ENCODE peak calls at places on chromosomes 11 and 22, in eight cellular contexts. One of them, this sample, is unnamed.

GRCh38 chr11:18715476-18715875 is 10.5 kb downstream of the IGSF22 start:
- DNase-seq in NCI-H2081: no peak
- DNase-seq in NCI-H1417: no peak
- DNase-seq in IMR-90: no peak
- DNase-seq in AG08396: no peak
- DNase-seq in amniotic epithelial cell: no peak
- DNase-seq in HT-29: no peak
- DNase-seq in trophoblast cell: no peak
- DNase-seq in this sample: no peak

GRCh38 chr22:17064498-17065100 is 20.2 kb upstream of the IL17RA start:
- DNase-seq in NCI-H2081: no peak
- DNase-seq in NCI-H1417: no peak
- DNase-seq in IMR-90: no peak
- DNase-seq in AG08396: no peak
- DNase-seq in amniotic epithelial cell: no peak
- DNase-seq in HT-29: no peak
- DNase-seq in trophoblast cell: no peak
- DNase-seq in this sample: no peak

GRCh38 chr22:35072939-35073338 is 7.0 kb downstream of the ISX start:
- DNase-seq in NCI-H2081: no peak
- DNase-seq in NCI-H1417: peak
- DNase-seq in IMR-90: peak
- DNase-seq in AG08396: no peak
- DNase-seq in amniotic epithelial cell: no peak
- DNase-seq in HT-29: no peak
- DNase-seq in trophoblast cell: peak
- DNase-seq in this sample: peak

GRCh38 chr11:44199816-44200215 is 104.3 kb downstream of the EXT2 start:
- DNase-seq in NCI-H2081: no peak
- DNase-seq in NCI-H1417: no peak
- DNase-seq in IMR-90: peak
- DNase-seq in AG08396: no peak
- DNase-seq in amniotic epithelial cell: no peak
- DNase-seq in HT-29: no peak
- DNase-seq in trophoblast cell: no peak
- DNase-seq in this sample: no peak

GRCh38 chr11:8058216-8058615 is 22.8 kb upstream of the TUB start:
- DNase-seq in NCI-H2081: no peak
- DNase-seq in NCI-H1417: no peak
- DNase-seq in IMR-90: no peak
- DNase-seq in AG08396: no peak
- DNase-seq in amniotic epithelial cell: no peak
- DNase-seq in HT-29: no peak
- DNase-seq in trophoblast cell: no peak
- DNase-seq in this sample: no peak

GRCh38 chr11:92376146-92376599 is 151.6 kb downstream of the FAT3 start:
- DNase-seq in NCI-H2081: no peak
- DNase-seq in NCI-H1417: no peak
- DNase-seq in IMR-90: peak
- DNase-seq in AG08396: peak
- DNase-seq in amniotic epithelial cell: peak
- DNase-seq in HT-29: no peak
- DNase-seq in trophoblast cell: no peak
- DNase-seq in this sample: no peak

GRCh38 chr11:14101388-14101787 is 138.9 kb downstream of the SPON1 start:
- DNase-seq in NCI-H2081: no peak
- DNase-seq in NCI-H1417: no peak
- DNase-seq in IMR-90: no peak
- DNase-seq in AG08396: no peak
- DNase-seq in amniotic epithelial cell: no peak
- DNase-seq in HT-29: no peak
- DNase-seq in trophoblast cell: no peak
- DNase-seq in this sample: no peak

GRCh38 chr11:61841636-61842332 is 13.7 kb downstream of the FADS2 start:
- DNase-seq in NCI-H2081: no peak
- DNase-seq in NCI-H1417: no peak
- DNase-seq in IMR-90: no peak
- DNase-seq in AG08396: no peak
- DNase-seq in amniotic epithelial cell: no peak
- DNase-seq in HT-29: no peak
- DNase-seq in trophoblast cell: no peak
- DNase-seq in this sample: no peak

GRCh38 chr22:29768052-29768680 is 997 bp downstream of the UQCR10 start:
- DNase-seq in NCI-H2081: no peak
- DNase-seq in NCI-H1417: no peak
- DNase-seq in IMR-90: no peak
- DNase-seq in AG08396: no peak
- DNase-seq in amniotic epithelial cell: no peak
- DNase-seq in HT-29: no peak
- DNase-seq in trophoblast cell: no peak
- DNase-seq in this sample: peak

GRCh38 chr11:104772806-104773241 is 125.4 kb downstream of the CASP12 start:
- DNase-seq in NCI-H2081: no peak
- DNase-seq in NCI-H1417: no peak
- DNase-seq in IMR-90: peak
- DNase-seq in AG08396: peak
- DNase-seq in amniotic epithelial cell: peak
- DNase-seq in HT-29: no peak
- DNase-seq in trophoblast cell: peak
- DNase-seq in this sample: peak

GRCh38 chr11:60625262-60625661 is 74.2 kb upstream of the MS4A8 start:
- DNase-seq in NCI-H2081: peak
- DNase-seq in NCI-H1417: no peak
- DNase-seq in IMR-90: peak
- DNase-seq in AG08396: peak
- DNase-seq in amniotic epithelial cell: peak
- DNase-seq in HT-29: peak
- DNase-seq in trophoblast cell: peak
- DNase-seq in this sample: peak

GRCh38 chr11:86152006-86152862 is 83.3 kb upstream of the PICALM start:
- DNase-seq in NCI-H2081: no peak
- DNase-seq in NCI-H1417: no peak
- DNase-seq in IMR-90: peak
- DNase-seq in AG08396: no peak
- DNase-seq in amniotic epithelial cell: peak
- DNase-seq in HT-29: no peak
- DNase-seq in trophoblast cell: peak
- DNase-seq in this sample: peak

GRCh38 chr11:92388380-92388779 is 163.8 kb downstream of the FAT3 start:
- DNase-seq in NCI-H2081: no peak
- DNase-seq in NCI-H1417: no peak
- DNase-seq in IMR-90: no peak
- DNase-seq in AG08396: no peak
- DNase-seq in amniotic epithelial cell: no peak
- DNase-seq in HT-29: peak
- DNase-seq in trophoblast cell: no peak
- DNase-seq in this sample: no peak

GRCh38 chr11:16184588-16184987 is 171.8 kb downstream of the SOX6 start:
- DNase-seq in NCI-H2081: no peak
- DNase-seq in NCI-H1417: no peak
- DNase-seq in IMR-90: peak
- DNase-seq in AG08396: peak
- DNase-seq in amniotic epithelial cell: peak
- DNase-seq in HT-29: peak
- DNase-seq in trophoblast cell: no peak
- DNase-seq in this sample: peak

GRCh38 chr11:64849600-64850356 is 5.3 kb upstream of the CDC42BPG start:
- DNase-seq in NCI-H2081: no peak
- DNase-seq in NCI-H1417: no peak
- DNase-seq in IMR-90: no peak
- DNase-seq in AG08396: no peak
- DNase-seq in amniotic epithelial cell: no peak
- DNase-seq in HT-29: no peak
- DNase-seq in trophoblast cell: no peak
- DNase-seq in this sample: no peak

GRCh38 chr11:65132988-65133700 is 1.2 kb downstream of the SYVN1 start:
- DNase-seq in NCI-H2081: peak
- DNase-seq in NCI-H1417: no peak
- DNase-seq in IMR-90: no peak
- DNase-seq in AG08396: no peak
- DNase-seq in amniotic epithelial cell: no peak
- DNase-seq in HT-29: peak
- DNase-seq in trophoblast cell: peak
- DNase-seq in this sample: peak

GRCh38 chr11:102111011-102111786 is 952 bp downstream of the YAP1 start:
- DNase-seq in NCI-H2081: peak
- DNase-seq in NCI-H1417: no peak
- DNase-seq in IMR-90: peak
- DNase-seq in AG08396: peak
- DNase-seq in amniotic epithelial cell: peak
- DNase-seq in HT-29: peak
- DNase-seq in trophoblast cell: peak
- DNase-seq in this sample: peak

GRCh38 chr11:2305862-2306823 is 4.3 kb downstream of the TSPAN32 start:
- DNase-seq in NCI-H2081: no peak
- DNase-seq in NCI-H1417: no peak
- DNase-seq in IMR-90: peak
- DNase-seq in AG08396: peak
- DNase-seq in amniotic epithelial cell: peak
- DNase-seq in HT-29: no peak
- DNase-seq in trophoblast cell: no peak
- DNase-seq in this sample: peak

This sample was measured in adipocyte.